ENCODE peak calls at places on chromosomes 16 and 17, in nine cellular contexts. W is psoas muscle, G is right cardiac atrium, K is IMR-90, Z is PC-3, U is mesenchymal stem cell, A is tibial artery, Q is A549, J is kidney. P is an unnamed sample.
A peak's percentile ranks its signal among the peaks of the same experiment; 100 is the strongest.

GRCh38 chr16:88382491-88383400 is at the start of gene ZNF469:
- DNase-seq in Z (peak; percentile 25), A (peak; percentile 64), G (peak; percentile 74), J (peak; percentile 68), K (peak; percentile 57), Q (peak; percentile 34), W (peak; percentile 50), U (peak; percentile 41), P (peak; percentile 78)

GRCh38 chr17:73956595-73957465 is 246.6 kb upstream of the RPL38 start:
- DNase-seq in J (peak; percentile 51), Z (peak; percentile 66), A (no peak), Q (peak; percentile 78), W (no peak), K (no peak), U (no peak), G (no peak), P (no peak)

GRCh38 chr17:35214192-35214591 is 20.0 kb upstream of the SLC35G3 start:
- DNase-seq in J (no peak), U (no peak), Q (no peak), W (no peak), Z (no peak), G (no peak), K (no peak), A (no peak), P (no peak)

GRCh38 chr16:11978080-11978479 is 1.5 kb downstream of the SNX29 start:
- DNase-seq in Z (no peak), J (no peak), Q (no peak), U (no peak), K (no peak), G (no peak), A (no peak), W (no peak), P (no peak)

GRCh38 chr16:69771651-69771967 is 9.5 kb downstream of the WWP2 start:
- DNase-seq in K (no peak), Q (no peak), G (no peak), U (no peak), W (no peak), A (no peak), Z (no peak), J (no peak), P (no peak)

GRCh38 chr17:51351890-51352289 is 91.5 kb downstream of the UTP18 start:
- DNase-seq in Z (no peak), J (no peak), Q (no peak), G (peak; percentile 78), A (peak; percentile 72), K (peak; percentile 31), W (no peak), U (no peak), P (peak; percentile 84)

GRCh38 chr17:29195465-29196081 is 15.4 kb upstream of the MYO18A start:
- DNase-seq in K (no peak), W (no peak), U (no peak), Z (peak; percentile 25), A (no peak), G (no peak), J (no peak), Q (no peak), P (no peak)

GRCh38 chr16:23206986-23207385 is 24.4 kb downstream of the SCNN1G start:
- DNase-seq in A (no peak), J (no peak), G (no peak), K (no peak), W (no peak), U (no peak), Q (no peak), Z (no peak), P (no peak)

GRCh38 chr17:60415146-60415545 is 7.1 kb upstream of the CHCT1 start:
- DNase-seq in Z (no peak), K (no peak), Q (no peak), G (no peak), A (no peak), J (peak; percentile 2), U (no peak), W (no peak), P (no peak)

GRCh38 chr17:36928450-36929125 is 8.7 kb upstream of the LHX1 start:
- DNase-seq in Q (no peak), K (no peak), J (peak; percentile 52), W (no peak), A (no peak), U (no peak), Z (no peak), G (no peak), P (no peak)
- H3K27ac ChIP-seq in Q (no peak overlapping the region), K (no peak overlapping the region), J (no peak overlapping the region), W (no peak overlapping the region), A (no peak overlapping the region), U (no peak overlapping the region), Z (no peak overlapping the region), G (no peak overlapping the region), P (no peak overlapping the region)

GRCh38 chr16:49836218-49836617 is 19.7 kb downstream of the ZNF423 start:
- DNase-seq in Z (no peak), U (no peak), G (no peak), W (no peak), K (no peak), J (no peak), A (no peak), Q (no peak), P (no peak)
- H3K4me1 ChIP-seq in Z (no peaks in the 10 kb centered on the region), U (peaks cover 37% of the 10 kb centered on the region), G (peaks cover 36% of the 10 kb centered on the region), W (peaks cover 89% of the 10 kb centered on the region), K (no peaks in the 10 kb centered on the region), J (no peaks in the 10 kb centered on the region), A (peaks cover 54% of the 10 kb centered on the region), Q (no peaks in the 10 kb centered on the region), P (no peaks in the 10 kb centered on the region)

GRCh38 chr17:30238003-30238344 is 2.5 kb upstream of the SLC6A4 start:
- DNase-seq in A (no peak), W (no peak), K (no peak), J (no peak), G (no peak), Z (no peak), Q (no peak), U (no peak), P (no peak)

GRCh38 chr17:30237296-30238002 is 2.0 kb upstream of the SLC6A4 start:
- DNase-seq in G (no peak), W (no peak), U (no peak), Q (no peak), Z (no peak), A (no peak), K (no peak), J (no peak), P (no peak)

GRCh38 chr17:30239089-30239462 is 3.6 kb upstream of the SLC6A4 start:
- DNase-seq in A (no peak), J (no peak), K (no peak), Z (no peak), W (no peak), G (no peak), Q (no peak), U (no peak), P (no peak)

GRCh38 chr17:30240177-30240576 is 4.7 kb upstream of the SLC6A4 start:
- DNase-seq in W (no peak), G (no peak), Z (no peak), J (no peak), U (no peak), K (no peak), A (no peak), Q (no peak), P (no peak)

DNA sequence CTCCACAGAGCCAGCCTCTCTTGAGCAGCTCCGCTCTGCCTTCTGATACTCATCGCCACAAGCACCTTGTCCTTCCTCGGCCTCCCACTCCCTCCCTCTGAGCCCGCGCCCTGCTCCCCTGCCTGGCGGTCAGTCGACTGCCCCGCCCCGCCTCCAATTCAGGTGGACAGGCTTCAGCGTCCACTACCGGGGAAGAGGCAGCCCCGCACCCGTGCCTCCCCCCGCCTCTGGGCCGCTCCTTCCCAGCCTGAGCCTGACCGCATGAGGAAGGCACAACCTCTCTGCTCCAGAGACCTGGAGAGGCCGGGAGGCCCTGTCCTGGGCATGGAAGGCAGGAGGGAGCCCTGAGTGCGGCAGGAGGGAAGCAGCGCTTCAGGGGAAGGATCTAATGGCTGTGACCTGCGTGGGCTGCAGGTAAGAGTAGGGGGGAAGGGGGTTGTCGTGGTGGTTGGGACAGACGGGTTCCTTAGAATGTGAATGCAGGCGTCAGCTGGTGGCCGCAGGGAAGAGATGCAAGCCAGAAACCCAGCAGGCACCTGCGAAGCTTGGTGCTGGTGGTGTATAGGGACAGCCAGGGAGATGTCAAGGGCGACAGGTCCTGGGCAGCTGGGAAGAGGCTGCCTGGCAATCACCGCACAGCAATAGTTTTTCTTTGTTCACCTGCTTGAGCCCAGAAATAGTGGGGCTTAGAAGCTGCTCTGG is 3.0 kb upstream of the SLC6A4 start:
- DNase-seq in U (no peak), K (no peak), G (no peak), Q (no peak), Z (no peak), A (no peak), W (no peak), J (no peak), P (no peak)
- H3K4me3 ChIP-seq in U (no peak overlapping the region), K (no peak overlapping the region), G (no peak overlapping the region), Q (no peak overlapping the region), Z (no peak overlapping the region), A (no peak overlapping the region), W (no peak overlapping the region), J (peak overlapping the region; percentile 26), P (no peak overlapping the region)

DNA sequence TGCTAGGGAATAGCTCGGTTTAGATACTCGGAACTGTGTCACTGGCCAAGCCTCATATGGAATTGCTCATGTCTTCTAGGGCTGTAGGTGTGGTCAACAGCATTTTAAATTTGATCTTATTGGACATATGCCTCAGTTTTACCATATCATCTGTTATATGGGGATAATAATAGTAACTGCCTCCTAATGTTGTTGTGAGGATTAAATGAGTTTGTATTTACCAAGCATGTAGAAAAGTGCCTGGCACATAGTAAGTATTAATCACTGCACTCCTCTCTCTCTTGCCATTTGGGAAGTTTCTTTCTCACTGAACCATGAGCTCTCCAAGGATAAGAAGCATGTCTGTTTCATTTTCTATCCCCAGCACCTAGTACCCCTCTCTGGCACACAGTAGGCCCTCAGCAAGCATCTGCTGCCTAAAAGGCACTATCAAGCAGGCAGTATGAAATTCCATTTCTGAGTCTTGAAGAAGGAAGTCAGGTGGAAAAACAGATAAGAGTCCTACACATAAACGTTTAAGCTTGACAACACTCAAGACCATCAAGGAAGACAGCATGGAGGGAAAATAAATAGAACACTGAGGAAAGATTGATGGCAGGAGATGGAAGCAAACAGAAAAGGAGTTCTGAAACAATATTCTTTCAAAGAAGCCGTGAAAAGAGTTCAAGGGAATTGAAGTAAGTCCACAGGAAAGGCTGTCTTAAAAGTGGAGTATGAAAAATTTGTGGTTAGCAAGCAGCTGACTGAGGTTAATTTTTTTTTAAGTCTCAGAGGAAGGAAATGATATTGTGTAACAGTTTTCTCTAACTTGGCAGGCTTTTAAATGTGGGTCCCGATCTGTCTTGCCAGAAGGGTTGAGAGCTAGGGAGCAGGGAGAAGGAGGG is 2.2 kb upstream of the ATP6V0A1 start:
- DNase-seq in G (no peak), Z (no peak), A (no peak), W (no peak), Q (peak; percentile 16), U (peak; percentile 86), K (peak; percentile 83), J (no peak), P (no peak)
- H3K27ac ChIP-seq in G (peak overlapping the region; percentile 69), Z (no peak overlapping the region), A (peak overlapping the region; percentile 85), W (peak overlapping the region; percentile 96), Q (peak overlapping the region; percentile 76), U (peak overlapping the region; percentile 76), K (peak overlapping the region; percentile 37), J (peak overlapping the region; percentile 58), P (no peak overlapping the region)

DNA sequence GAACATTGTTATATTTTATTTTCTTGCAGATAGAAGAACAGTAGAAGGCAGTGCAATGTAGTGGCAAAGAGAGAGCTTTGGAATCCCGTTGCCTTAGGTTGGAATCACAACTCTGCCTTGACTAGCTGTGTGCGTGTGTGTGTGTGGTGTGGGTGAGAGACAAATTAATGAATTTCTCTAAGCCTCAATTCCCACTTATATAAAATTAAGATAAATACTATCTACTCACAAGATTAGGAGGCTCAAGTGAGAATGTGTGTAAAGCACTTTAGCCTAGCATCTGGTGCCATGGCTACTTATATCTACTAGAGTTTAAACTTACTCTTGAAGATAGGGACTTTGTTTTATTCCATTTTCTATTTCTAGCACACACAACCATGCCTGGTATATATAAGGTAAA is 12.8 kb downstream of the CPD start:
- DNase-seq in Q (no peak), K (no peak), U (no peak), Z (no peak), J (no peak), W (no peak), G (no peak), A (no peak), P (no peak)
- H3K4me1 ChIP-seq in Q (peaks cover 39% of the 10 kb centered on the region), K (peaks cover 1% of the 10 kb centered on the region), U (peaks cover 4% of the 10 kb centered on the region), Z (no peaks in the 10 kb centered on the region), J (no peaks in the 10 kb centered on the region), W (peaks cover 16% of the 10 kb centered on the region), G (no peaks in the 10 kb centered on the region), A (no peaks in the 10 kb centered on the region), P (no peaks in the 10 kb centered on the region)

P was measured in aorta.